ENCODE peak calls at places on chromosomes 7 and 10, in six cellular contexts. T is astrocyte of the cerebellum, G is NB4, A is foreskin fibroblast, I is left lung, J is fibroblast of lung. C is an unnamed sample.

GRCh38 chr10:42951486-42952251 is 125.2 kb upstream of the RET start:
- DNase-seq in T (no peak), G (no peak), A (no peak), I (peak), J (no peak), C (no peak)

GRCh38 chr7:102874166-102874829 is 38.5 kb upstream of the LRRC17 start:
- DNase-seq in T (peak), G (peak), A (peak), I (no peak), J (peak), C (peak)

GRCh38 chr10:123997486-123998196 is 95.8 kb downstream of the CHST15 start:
- DNase-seq in T (peak), G (peak), A (peak), I (peak), J (peak), C (peak)

GRCh38 chr7:148914208-148914777 is 30.2 kb upstream of the EZH2 start:
- DNase-seq in T (peak), G (peak), A (no peak), I (no peak), J (peak), C (peak)

GRCh38 chr10:97549587-97550322 is 22.8 kb upstream of the ANKRD2 start:
- DNase-seq in T (no peak), G (no peak), A (no peak), I (peak), J (no peak), C (no peak)

GRCh38 chr7:108054537-108054936 is 51.6 kb upstream of the LAMB1 start:
- DNase-seq in T (no peak), G (no peak), A (no peak), I (no peak), J (no peak), C (no peak)

GRCh38 chr10:74684462-74684861 is 141.9 kb upstream of the KAT6B start:
- DNase-seq in T (no peak), G (no peak), A (no peak), I (no peak), J (no peak), C (no peak)

GRCh38 chr10:97325754-97326153 is 6.7 kb downstream of the FRAT1 start:
- DNase-seq in T (no peak), G (no peak), A (no peak), I (no peak), J (no peak), C (no peak)

GRCh38 chr7:17131060-17131345 is 167.4 kb upstream of the AHR start:
- DNase-seq in T (no peak), G (no peak), A (no peak), I (no peak), J (peak), C (no peak)

GRCh38 chr10:88256013-88256680 is 327.0 kb downstream of the RNLS start:
- DNase-seq in T (no peak), G (no peak), A (no peak), I (no peak), J (peak), C (peak)

GRCh38 chr10:93060887-93061593 is 442 bp downstream of the CYP26C1 start:
- DNase-seq in T (no peak), G (no peak), A (no peak), I (no peak), J (no peak), C (no peak)

GRCh38 chr10:986137-986825 is 2.0 kb upstream of the GTPBP4 start:
- DNase-seq in T (no peak), G (peak), A (no peak), I (peak), J (no peak), C (peak)

GRCh38 chr7:155850730-155851678 is 38.7 kb upstream of the SHH start:
- DNase-seq in T (no peak), G (no peak), A (no peak), I (no peak), J (no peak), C (no peak)

GRCh38 chr7:135316648-135317313 is 83.1 kb downstream of the STRA8 start:
- DNase-seq in T (no peak), G (no peak), A (no peak), I (no peak), J (no peak), C (no peak)

GRCh38 chr10:12018438-12019342 is 23.9 kb downstream of the UPF2 start:
- DNase-seq in T (no peak), G (peak), A (no peak), I (no peak), J (peak), C (no peak)

GRCh38 chr7:157516911-157517781 is 180.3 kb downstream of the DNAJB6 start:
- DNase-seq in T (no peak), G (no peak), A (no peak), I (peak), J (no peak), C (no peak)

GRCh38 chr7:264541-265191 is 25.3 kb upstream of the FOXL3 start:
- DNase-seq in T (no peak), G (no peak), A (no peak), I (peak), J (no peak), C (no peak)

GRCh38 chr10:128322950-128323349 is 196.7 kb upstream of the MKI67 start:
- DNase-seq in T (no peak), G (no peak), A (no peak), I (no peak), J (no peak), C (no peak)

GRCh38 chr10:9209105-9209798 is 1154.8 kb downstream of the GATA3 start:
- DNase-seq in T (peak), G (peak), A (peak), I (peak), J (peak), C (peak)

GRCh38 chr7:99767662-99768061 is 16.3 kb downstream of the CYP3A4 start:
- DNase-seq in T (no peak), G (peak), A (no peak), I (no peak), J (no peak), C (no peak)

GRCh38 chr7:99541212-99541611 is 10.7 kb downstream of the FAM200A start:
- DNase-seq in T (no peak), G (no peak), A (no peak), I (no peak), J (no peak), C (no peak)

GRCh38 chr7:252216-252965 is 37.6 kb upstream of the FOXL3 start:
- DNase-seq in T (no peak), G (no peak), A (no peak), I (no peak), J (no peak), C (no peak)

GRCh38 chr10:86632951-86633350 is 21.4 kb upstream of the OPN4 start:
- DNase-seq in T (no peak), G (no peak), A (no peak), I (no peak), J (no peak), C (no peak)

GRCh38 chr10:86556933-86557649 is 35.5 kb upstream of the WAPL start:
- DNase-seq in T (no peak), G (no peak), A (no peak), I (no peak), J (no peak), C (no peak)

GRCh38 chr7:27897001-27897400 is 157.0 kb downstream of the TAX1BP1 start:
- DNase-seq in T (no peak), G (no peak), A (no peak), I (peak), J (peak), C (no peak)

GRCh38 chr10:42937649-42938180 is 139.2 kb upstream of the RET start:
- DNase-seq in T (no peak), G (no peak), A (no peak), I (no peak), J (no peak), C (no peak)

GRCh38 chr7:2488681-2489080 is 12.5 kb upstream of the GRIFIN start:
- DNase-seq in T (no peak), G (no peak), A (no peak), I (no peak), J (no peak), C (no peak)

GRCh38 chr10:89845541-89846275 is 144.3 kb downstream of the KIF20B start:
- DNase-seq in T (peak), G (no peak), A (no peak), I (no peak), J (peak), C (peak)

GRCh38 chr7:149777551-149778326 is 4.4 kb upstream of the ZNF467 start:
- DNase-seq in T (no peak), G (no peak), A (no peak), I (no peak), J (no peak), C (no peak)

GRCh38 chr10:114821915-114822770 is 563 bp downstream of the FHIP2A start:
- DNase-seq in T (no peak), G (peak), A (no peak), I (peak), J (peak), C (peak)

GRCh38 chr10:34049887-34050286 is 715.4 kb upstream of the NRP1 start:
- DNase-seq in T (no peak), G (no peak), A (no peak), I (no peak), J (peak), C (peak)

GRCh38 chr7:95776561-95777185 is 4.3 kb downstream of the DYNC1I1 start:
- DNase-seq in T (no peak), G (no peak), A (no peak), I (no peak), J (no peak), C (no peak)

GRCh38 chr10:103040424-103040823 is 122.3 kb downstream of the CNNM2 start:
- DNase-seq in T (peak), G (no peak), A (no peak), I (no peak), J (no peak), C (peak)

GRCh38 chr10:6713120-6713519 is 133.0 kb upstream of the PRKCQ start:
- DNase-seq in T (no peak), G (no peak), A (no peak), I (no peak), J (no peak), C (no peak)

GRCh38 chr7:93228302-93228701 is 2.0 kb upstream of the HEPACAM2 start:
- DNase-seq in T (peak), G (peak), A (peak), I (no peak), J (peak), C (peak)

GRCh38 chr7:155203059-155203881 is 94.4 kb upstream of the INSIG1 start:
- DNase-seq in T (no peak), G (peak), A (no peak), I (no peak), J (no peak), C (no peak)

GRCh38 chr7:21542891-21543527 is at the start of gene DNAH11:
- DNase-seq in T (no peak), G (no peak), A (peak), I (peak), J (peak), C (peak)

GRCh38 chr10:102629661-102630614 is 14.3 kb upstream of the TRIM8 start:
- DNase-seq in T (peak), G (peak), A (peak), I (no peak), J (peak), C (peak)

GRCh38 chr7:29345590-29345989 is 151.0 kb downstream of the CHN2 start:
- DNase-seq in T (no peak), G (peak), A (no peak), I (peak), J (peak), C (peak)
- TF ChIP-seq CTCF in T (peak), G (peak), A (peak), I (peak), J (peak), C (peak)

DNA sequence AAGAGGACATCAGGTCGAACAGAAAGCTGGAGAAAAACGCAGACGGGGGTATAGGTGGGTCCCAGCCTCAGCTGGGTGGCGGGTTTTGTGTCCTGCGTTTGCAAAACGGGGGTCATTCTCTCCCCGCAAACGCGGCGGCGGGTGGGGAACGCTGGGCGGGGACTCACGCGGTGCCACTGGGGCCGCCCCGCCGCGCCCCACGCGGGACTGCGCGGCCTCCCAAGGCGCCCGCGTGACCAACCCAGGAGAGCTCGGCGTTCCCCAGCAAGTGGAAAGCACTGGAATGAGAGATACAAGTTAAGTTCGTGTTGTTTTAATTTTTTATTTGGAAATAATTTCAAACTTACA is 851 bp upstream of the VIPR2 start:
- DNase-seq in T (no peak), G (no peak), A (no peak), I (no peak), J (no peak), C (no peak)
- H3K4me3 ChIP-seq in T (no peak), G (no peak), A (no peak), I (peak), J (no peak), C (no peak)

DNA sequence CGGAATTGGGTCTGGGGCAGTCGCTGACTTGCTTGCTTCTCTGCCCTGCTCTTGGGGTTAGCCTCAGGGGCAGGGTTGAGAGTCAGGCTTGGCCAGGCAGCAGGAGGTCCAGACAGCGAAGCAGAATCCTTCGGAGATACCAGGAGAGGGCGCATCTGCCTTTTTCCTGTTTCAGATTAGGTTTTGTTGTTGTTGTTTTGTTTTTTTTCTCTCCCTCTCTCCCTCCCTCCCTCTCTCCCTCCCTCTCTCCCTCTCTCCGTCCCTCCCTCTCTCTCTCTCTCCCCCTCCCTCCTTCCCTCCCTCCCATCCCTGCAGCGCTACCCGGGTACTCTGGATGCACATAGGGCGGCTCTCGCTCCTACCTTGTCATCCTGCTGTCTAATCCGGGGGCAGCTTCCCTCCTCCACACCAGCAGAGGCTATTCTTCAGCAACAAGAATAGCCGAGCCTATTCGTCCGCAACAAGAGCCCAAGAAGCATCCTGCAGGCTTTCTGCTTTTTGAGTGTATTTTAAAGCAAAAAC is 758 bp upstream of the OPTN start:
- DNase-seq in T (no peak), G (peak), A (peak), I (peak), J (peak), C (no peak)
- TF ChIP-seq CTCF in T (peak), G (peak), A (peak), I (peak), J (peak), C (peak)

GRCh38 chr10:116948530-116948870 is 56.5 kb downstream of the SHTN1 start:
- DNase-seq in T (no peak), G (no peak), A (no peak), I (no peak), J (no peak), C (no peak)

GRCh38 chr10:116952729-116953128 is 52.3 kb downstream of the SHTN1 start:
- DNase-seq in T (no peak), G (peak), A (no peak), I (no peak), J (peak), C (no peak)

GRCh38 chr10:116944911-116945310 is 60.1 kb downstream of the SHTN1 start:
- DNase-seq in T (no peak), G (no peak), A (no peak), I (no peak), J (no peak), C (no peak)

DNA sequence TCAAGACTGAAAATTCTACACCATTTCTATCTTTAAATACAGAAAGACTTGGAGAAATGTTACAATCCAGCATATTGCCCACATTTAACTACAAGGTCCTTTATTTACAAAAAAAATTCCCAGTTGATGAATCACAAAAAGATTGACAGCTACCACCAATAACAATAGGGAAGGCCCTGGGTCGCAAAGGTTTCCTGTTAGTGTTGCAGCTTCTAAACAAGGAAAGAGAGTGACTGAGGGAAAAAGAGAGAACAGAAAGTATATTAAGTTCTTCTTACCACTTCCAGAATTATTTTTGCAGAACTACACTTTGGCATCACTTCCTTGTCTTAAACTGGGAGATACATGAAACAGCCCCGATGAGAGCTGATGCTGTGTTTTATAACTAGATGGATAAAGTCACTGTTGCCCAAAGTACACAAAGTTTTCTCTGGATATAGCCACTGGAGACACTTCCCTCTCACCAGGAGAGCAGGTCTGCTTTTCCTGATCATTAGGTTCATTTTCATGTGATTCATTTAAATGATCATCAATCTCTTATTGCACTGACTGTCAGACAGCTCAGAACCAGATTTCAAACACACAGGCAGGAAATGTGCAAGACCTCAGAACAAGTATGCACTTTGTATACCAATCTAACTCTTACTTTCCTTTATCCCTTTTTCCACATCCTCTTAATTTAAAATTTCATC is 57.0 kb downstream of the SHTN1 start:
- DNase-seq in T (no peak), G (peak), A (peak), I (no peak), J (peak), C (peak)
- H3K4me3 ChIP-seq in T (no peak), G (no peak), A (no peak), I (no peak), J (no peak), C (no peak)

DNA sequence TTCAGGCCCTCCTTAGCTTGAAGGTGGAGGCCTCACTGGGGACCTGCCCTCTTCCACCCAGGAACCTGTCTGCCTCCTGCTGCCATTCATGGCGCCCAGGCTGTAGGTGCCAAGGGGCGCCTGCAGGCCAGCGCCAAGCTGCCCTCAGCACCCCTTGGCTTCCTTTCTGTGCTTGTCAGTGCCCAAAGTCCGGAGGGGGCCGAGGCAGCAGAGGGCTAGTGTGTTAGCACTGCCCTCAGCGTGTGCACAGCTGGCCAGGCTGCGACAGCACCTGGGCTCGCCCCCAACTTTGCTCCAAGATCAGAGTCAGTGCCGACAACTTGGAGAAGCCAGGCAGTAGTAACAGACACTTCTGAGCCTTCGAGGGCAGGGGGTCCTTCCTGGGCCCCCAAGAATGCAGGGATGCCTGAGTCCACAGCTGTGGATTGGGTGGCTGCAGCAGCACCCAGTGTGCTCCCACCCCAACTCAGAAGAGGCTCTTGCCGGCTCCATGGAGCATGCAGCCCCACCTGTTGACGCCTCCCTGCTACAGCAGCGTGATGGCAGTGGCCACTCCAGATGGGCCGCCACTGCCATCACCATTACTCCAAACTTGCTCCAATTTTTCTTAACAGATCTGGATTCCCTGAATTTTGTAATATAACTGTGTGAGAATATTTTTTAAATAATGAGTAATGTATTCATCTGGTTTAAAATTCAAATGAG is 41.7 kb downstream of the CACUL1 start:
- DNase-seq in T (no peak), G (peak), A (no peak), I (no peak), J (no peak), C (no peak)
- TF ChIP-seq CTCF in T (peak), G (peak), A (no peak), I (no peak), J (no peak), C (peak)

GRCh38 chr7:68321076-68321639 is 1277.1 kb upstream of the AUTS2 start:
- DNase-seq in T (no peak), G (no peak), A (no peak), I (no peak), J (no peak), C (no peak)
- H3K4me3 ChIP-seq in T (no peak), G (no peak), A (no peak), I (no peak), J (no peak), C (no peak)